ENCODE peak calls at places on chromosomes 13 and 19, in five cellular contexts. Q is heart left ventricle, F is mucosa of descending colon, C is right cardiac atrium, P is left lung. T is an unnamed sample.

GRCh38 chr13:50708461-50708860 is 135.0 kb downstream of the DLEU7 start:
- ATAC-seq in P (no peak), Q (no peak), F (no peak), C (peak; percentile 71), T (no peak)

GRCh38 chr19:21697171-21697570 is 70.2 kb downstream of the ZNF100 start:
- ATAC-seq in Q (no peak), C (no peak), F (no peak), P (peak; percentile 41), T (no peak)

GRCh38 chr13:98144501-98145350 is 1.8 kb downstream of the FARP1 start:
- ATAC-seq in F (no peak), C (no peak), Q (no peak), P (no peak), T (no peak)

GRCh38 chr13:112561478-112561877 is 26.5 kb downstream of the TUBGCP3 start:
- ATAC-seq in F (no peak), P (no peak), Q (no peak), C (no peak), T (no peak)

GRCh38 chr19:15262011-15262410 is 29.8 kb upstream of the EPHX3 start:
- ATAC-seq in F (no peak), P (no peak), C (no peak), Q (no peak), T (no peak)

GRCh38 chr13:46546084-46546786 is 6.7 kb upstream of the LRCH1 start:
- ATAC-seq in C (no peak), Q (no peak), P (no peak), F (no peak), T (no peak)

GRCh38 chr13:31629085-31629785 is 110.1 kb upstream of the RXFP2 start:
- ATAC-seq in P (peak; percentile 34), F (no peak), C (no peak), Q (no peak), T (no peak)

GRCh38 chr13:95221991-95222732 is 79.1 kb downstream of the ABCC4 start:
- ATAC-seq in P (peak; percentile 52), F (peak; percentile 96), C (no peak), Q (no peak), T (peak; percentile 31)

GRCh38 chr19:43522929-43523328 is 4.1 kb downstream of the ETHE1 start:
- ATAC-seq in Q (no peak), C (no peak), F (no peak), P (no peak), T (no peak)

GRCh38 chr13:31245974-31246373 is 46.2 kb downstream of the B3GLCT start:
- ATAC-seq in F (peak; percentile 56), C (no peak), Q (no peak), P (no peak), T (no peak)

GRCh38 chr13:34672631-34673030 is 269.4 kb upstream of the NBEA start:
- ATAC-seq in F (no peak), P (no peak), Q (no peak), C (no peak), T (no peak)

GRCh38 chr19:46818812-46819211 is 30.4 kb upstream of the SLC1A5 start:
- ATAC-seq in F (no peak), C (no peak), P (no peak), Q (no peak), T (no peak)

GRCh38 chr13:109361562-109361961 is 424.8 kb downstream of the IRS2 start:
- ATAC-seq in Q (no peak), P (peak; percentile 32), C (no peak), F (no peak), T (no peak)